ENCODE peak calls at places on chromosomes 7 and 10, in four cellular contexts. O is fibroblast of lung, W is psoas muscle, G is body of pancreas. I is an unnamed sample.

GRCh38 chr7:156928406-156928747 is 21.1 kb upstream of the NOM1 start:
- DNase-seq in O (no peak), W (no peak), G (no peak), I (no peak)

GRCh38 chr10:5089869-5090268 is 4.3 kb upstream of the AKR1C3 start:
- DNase-seq in O (peak; percentile 14), W (no peak), G (no peak), I (no peak)

GRCh38 chr7:5564894-5565293 is 141.3 kb upstream of the TNRC18 start:
- DNase-seq in O (no peak), W (no peak), G (no peak), I (no peak)

GRCh38 chr10:132570771-132571564 is 33.4 kb downstream of the INPP5A start:
- DNase-seq in O (no peak), W (peak; percentile 69), G (peak; percentile 51), I (no peak)

GRCh38 chr10:44963772-44964633 is 4.4 kb downstream of the RASSF4 start:
- DNase-seq in O (peak; percentile 34), W (peak; percentile 95), G (peak; percentile 87), I (no peak)

GRCh38 chr10:98510412-98510995 is 63.8 kb upstream of the HPS1 start:
- DNase-seq in O (no peak), W (no peak), G (no peak), I (no peak)

GRCh38 chr7:137045573-137045972 is 177.1 kb downstream of the CHRM2 start:
- DNase-seq in O (no peak), W (no peak), G (no peak), I (no peak)

GRCh38 chr7:158060216-158060615 is 527.4 kb downstream of the PTPRN2 start:
- DNase-seq in O (no peak), W (no peak), G (no peak), I (no peak)

GRCh38 chr10:3196482-3196881 is 23.9 kb upstream of the PITRM1 start:
- DNase-seq in O (no peak), W (no peak), G (no peak), I (no peak)

GRCh38 chr10:3198900-3199299 is 26.3 kb upstream of the PITRM1 start:
- DNase-seq in O (no peak), W (no peak), G (no peak), I (no peak)

GRCh38 chr10:3195706-3196105 is 23.1 kb upstream of the PITRM1 start:
- DNase-seq in O (no peak), W (no peak), G (no peak), I (no peak)

GRCh38 chr10:3196971-3197353 is 24.4 kb upstream of the PITRM1 start:
- DNase-seq in O (no peak), W (no peak), G (no peak), I (no peak)

GRCh38 chr10:3197354-3198003 is 24.9 kb upstream of the PITRM1 start:
- DNase-seq in O (peak; percentile 82), W (peak; percentile 89), G (peak; percentile 84), I (peak; percentile 74)
- H3K4me3 ChIP-seq in O (peak overlapping the region; percentile 5), W (peak overlapping the region; percentile 33), G (no peak overlapping the region), I (peak overlapping the region; percentile 26)

GRCh38 chr10:124987788-124988187 is 45.9 kb downstream of the ZRANB1 start:
- DNase-seq in O (no peak), W (no peak), G (no peak), I (no peak)
- H3K36me3 ChIP-seq in O (peaks cover 19% of the 10 kb centered on the region), W (no peaks in the 10 kb centered on the region), G (peaks cover 6% of the 10 kb centered on the region), I (peaks cover 71% of the 10 kb centered on the region)

GRCh38 chr10:46528675-46529615 is 27.5 kb downstream of the GPRIN2 start:
- DNase-seq in O (no peak), W (peak; percentile 36), G (no peak), I (no peak)

GRCh38 chr10:46527241-46527811 is 29.1 kb downstream of the GPRIN2 start:
- DNase-seq in O (no peak), W (peak; percentile 48), G (no peak), I (no peak)

GRCh38 chr10:46525824-46526681 is 30.4 kb downstream of the GPRIN2 start:
- DNase-seq in O (peak; percentile 40), W (peak; percentile 9), G (no peak), I (no peak)

GRCh38 chr10:46526682-46527038 is 29.8 kb downstream of the GPRIN2 start:
- DNase-seq in O (peak; percentile 19), W (peak; percentile 46), G (peak; percentile 60), I (peak; percentile 31)

GRCh38 chr10:46528171-46528671 is 28.2 kb downstream of the GPRIN2 start:
- DNase-seq in O (no peak), W (peak; percentile 49), G (no peak), I (no peak)
- H3K27me3 ChIP-seq in O (no peaks in the 10 kb centered on the region), W (no peaks in the 10 kb centered on the region), G (no peaks in the 10 kb centered on the region), I (no peaks in the 10 kb centered on the region)

GRCh38 chr7:35038340-35038738 is 1.1 kb upstream of the DPY19L1 start:
- DNase-seq in O (no peak), W (no peak), G (no peak), I (no peak)

GRCh38 chr7:35037211-35037525 is at the start of gene DPY19L1:
- DNase-seq in O (no peak), W (no peak), G (no peak), I (no peak)

GRCh38 chr7:35037526-35038339 is 448 bp upstream of the DPY19L1 start:
- DNase-seq in O (peak; percentile 93), W (peak; percentile 97), G (peak; percentile 97), I (peak; percentile 94)

GRCh38 chr7:35036361-35037171 is 719 bp downstream of the DPY19L1 start:
- DNase-seq in O (peak; percentile 70), W (peak; percentile 76), G (peak; percentile 74), I (peak; percentile 65)

GRCh38 chr7:35035511-35035921 is 1.8 kb downstream of the DPY19L1 start:
- DNase-seq in O (peak; percentile 54), W (no peak), G (peak; percentile 10), I (no peak)
- H3K4me3 ChIP-seq in O (no peak overlapping the region), W (peak overlapping the region; percentile 80), G (no peak overlapping the region), I (peak overlapping the region; percentile 89)

DNA sequence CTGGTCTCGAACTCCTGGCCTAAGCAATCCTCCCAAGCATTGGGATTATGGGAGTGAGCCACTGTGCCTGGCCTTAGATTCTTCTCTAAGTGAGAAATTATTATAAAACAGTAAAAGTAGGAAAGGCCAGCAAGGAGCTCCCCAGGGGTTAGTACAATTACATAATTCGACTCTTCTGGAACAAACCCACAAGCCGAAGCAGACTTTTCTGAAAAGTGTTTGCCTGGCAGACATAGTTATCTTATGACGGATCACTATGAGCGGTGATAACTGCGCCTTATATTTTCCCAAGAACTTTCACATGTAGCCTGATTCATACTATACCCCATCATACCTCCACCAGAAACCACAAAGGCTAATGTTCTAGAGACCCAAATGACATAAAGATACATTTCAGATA is 30.2 kb upstream of the SH3PXD2A start:
- DNase-seq in O (peak; percentile 75), W (no peak), G (no peak), I (no peak)
- H3K36me3 ChIP-seq in O (peaks cover 5% of the 10 kb centered on the region), W (no peaks in the 10 kb centered on the region), G (no peaks in the 10 kb centered on the region), I (no peaks in the 10 kb centered on the region)

I was measured in MG63.